ENCODE peak calls at places on chromosomes 3 and 15, in seven cellular contexts. L, Z, K, C, D, P and Q are unnamed samples. For H3K4me1, the result is how much of the 10 kb centered on the place peaks cover.

GRCh38 chr3:53837331-53837730 is 8.9 kb downstream of the CHDH start:
- DNase-seq in L (no peak), Z (no peak), K (no peak), C (no peak), D (no peak), P (no peak), Q (peak)

GRCh38 chr3:197155039-197155438 is 125.4 kb upstream of the MELTF start:
- DNase-seq in L (no peak), Z (no peak), K (no peak), C (no peak), D (no peak), P (no peak), Q (no peak)

GRCh38 chr3:39639344-39640236 is 169.8 kb upstream of the MYRIP start:
- DNase-seq in L (peak), Z (no peak), K (no peak), C (peak), D (no peak), P (no peak), Q (no peak)

GRCh38 chr3:71251156-71251775 is 332.3 kb downstream of the FOXP1 start:
- DNase-seq in L (no peak), Z (no peak), K (no peak), C (peak), D (no peak), P (no peak), Q (no peak)

GRCh38 chr15:52857471-52857870 is 67.3 kb upstream of the ONECUT1 start:
- DNase-seq in L (peak), Z (no peak), K (no peak), C (no peak), D (no peak), P (no peak), Q (no peak)

GRCh38 chr3:54963621-54964020 is 35.8 kb upstream of the LRTM1 start:
- DNase-seq in L (peak), Z (no peak), K (no peak), C (no peak), D (no peak), P (no peak), Q (no peak)

GRCh38 chr3:126936110-126936509 is 46.8 kb upstream of the PLXNA1 start:
- DNase-seq in L (no peak), Z (no peak), K (no peak), C (peak), D (no peak), P (no peak), Q (no peak)

GRCh38 chr3:195270350-195271115 is 426 bp downstream of the XXYLT1 start:
- DNase-seq in L (peak), Z (peak), K (peak), C (peak), D (no peak), P (peak), Q (no peak)

GRCh38 chr3:143070977-143071551 is 48.5 kb upstream of the CHST2 start:
- DNase-seq in L (peak), Z (no peak), K (no peak), C (no peak), D (no peak), P (no peak), Q (no peak)

GRCh38 chr15:27535445-27536129 is 563.5 kb downstream of the OCA2 start:
- DNase-seq in L (peak), Z (no peak), K (no peak), C (no peak), D (no peak), P (no peak), Q (no peak)

GRCh38 chr3:147120029-147120428 is 286.3 kb downstream of the ZIC4 start:
- DNase-seq in L (peak), Z (no peak), K (no peak), C (no peak), D (no peak), P (no peak), Q (no peak)

GRCh38 chr3:13878711-13879101 is 1.2 kb downstream of the WNT7A start:
- DNase-seq in L (peak), Z (no peak), K (no peak), C (no peak), D (no peak), P (no peak), Q (no peak)

GRCh38 chr3:162082516-162082915 is 585.9 kb downstream of the OTOL1 start:
- DNase-seq in L (peak), Z (no peak), K (no peak), C (no peak), D (no peak), P (no peak), Q (no peak)

GRCh38 chr15:73048624-73049295 is 3.5 kb upstream of the NEO1 start:
- DNase-seq in L (peak), Z (no peak), K (no peak), C (no peak), D (no peak), P (no peak), Q (no peak)

GRCh38 chr15:73596214-73596613 is 37.0 kb downstream of the NPTN start:
- DNase-seq in L (peak), Z (no peak), K (no peak), C (no peak), D (no peak), P (no peak), Q (no peak)

GRCh38 chr15:68265086-68265485 is 12.5 kb upstream of the FEM1B start:
- DNase-seq in L (no peak), Z (no peak), K (no peak), C (no peak), D (no peak), P (no peak), Q (no peak)

GRCh38 chr3:54046677-54047214 is 75.6 kb upstream of the CACNA2D3 start:
- DNase-seq in L (no peak), Z (no peak), K (no peak), C (no peak), D (no peak), P (no peak), Q (no peak)

GRCh38 chr3:68288050-68288449 is 633.6 kb upstream of the SUCLG2 start:
- DNase-seq in L (no peak), Z (no peak), K (no peak), C (no peak), D (no peak), P (no peak), Q (no peak)

GRCh38 chr15:57026016-57026602 is 107.7 kb downstream of the TCF12 start:
- DNase-seq in L (no peak), Z (no peak), K (no peak), C (no peak), D (no peak), P (no peak), Q (no peak)

GRCh38 chr3:146692254-146692653 is 87.1 kb upstream of the PLSCR5 start:
- DNase-seq in L (no peak), Z (no peak), K (no peak), C (no peak), D (no peak), P (no peak), Q (no peak)

GRCh38 chr3:57094606-57095005 is 34.1 kb downstream of the SPATA12 start:
- DNase-seq in L (no peak), Z (no peak), K (no peak), C (no peak), D (no peak), P (no peak), Q (no peak)

GRCh38 chr3:52831500-52832301 is 1.2 kb upstream of the ITIH4 start:
- DNase-seq in L (no peak), Z (no peak), K (peak), C (no peak), D (no peak), P (peak), Q (no peak)

GRCh38 chr3:87563712-87564111 is 287.3 kb upstream of the POU1F1 start:
- DNase-seq in L (no peak), Z (no peak), K (no peak), C (no peak), D (no peak), P (no peak), Q (no peak)

GRCh38 chr3:52055537-52056351 is 627 bp downstream of the DUSP7 start:
- DNase-seq in L (peak), Z (peak), K (peak), C (no peak), D (peak), P (peak), Q (peak)

GRCh38 chr15:83653288-83653638 is 660 bp upstream of the ADAMTSL3 start:
- DNase-seq in L (no peak), Z (no peak), K (no peak), C (no peak), D (no peak), P (no peak), Q (no peak)

GRCh38 chr3:152359385-152360248 is 90.9 kb downstream of the MBNL1 start:
- DNase-seq in L (peak), Z (no peak), K (no peak), C (no peak), D (no peak), P (no peak), Q (no peak)

GRCh38 chr3:150743508-150743907 is 19.5 kb downstream of the SIAH2 start:
- DNase-seq in L (peak), Z (no peak), K (no peak), C (no peak), D (no peak), P (no peak), Q (no peak)

GRCh38 chr3:131361464-131362421 is 19.8 kb upstream of the NUDT16 start:
- DNase-seq in L (peak), Z (no peak), K (peak), C (peak), D (peak), P (peak), Q (peak)
- H3K4me3 ChIP-seq in L (peak), Z (peak), K (peak), C (peak), D (peak), P (peak), Q (peak)

DNA sequence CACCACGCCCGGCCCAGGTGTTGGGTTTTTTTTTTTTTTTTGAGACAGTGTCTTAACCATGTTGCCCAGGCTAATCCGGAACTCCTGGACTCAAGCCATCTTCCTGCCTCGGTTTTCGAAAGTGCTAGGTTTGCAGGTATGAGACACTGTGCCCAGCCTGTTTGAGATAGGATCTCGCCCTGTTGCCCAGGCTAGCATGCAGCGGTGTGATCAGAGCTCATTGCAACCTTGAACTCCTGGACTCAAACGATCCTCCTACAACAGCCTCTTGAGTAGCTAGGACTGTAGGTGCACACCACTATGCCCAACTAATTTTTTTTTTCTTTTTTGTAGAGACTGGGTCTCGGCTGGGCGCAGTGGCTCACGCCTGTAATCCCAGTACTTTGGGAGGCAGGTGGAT is 20.3 kb upstream of the ITPKA start:
- DNase-seq in L (no peak), Z (no peak), K (no peak), C (no peak), D (no peak), P (no peak), Q (no peak)
- H3K4me1 ChIP-seq in L (under half), Z (under half), K (under half), C (under half), D (under half), P (under half), Q (under half)

GRCh38 chr3:8503461-8503860 is 1.8 kb downstream of the LMCD1 start:
- DNase-seq in L (no peak), Z (no peak), K (no peak), C (no peak), D (no peak), P (no peak), Q (no peak)
- H3K4me3 ChIP-seq in L (no peak), Z (no peak), K (peak), C (no peak), D (peak), P (no peak), Q (peak)

GRCh38 chr15:69855601-69856000 is 242.1 kb downstream of the TLE3 start:
- DNase-seq in L (no peak), Z (no peak), K (no peak), C (no peak), D (no peak), P (no peak), Q (no peak)

GRCh38 chr15:69855172-69855562 is 242.6 kb downstream of the TLE3 start:
- DNase-seq in L (no peak), Z (no peak), K (no peak), C (no peak), D (no peak), P (no peak), Q (no peak)

GRCh38 chr15:69860316-69860715 is 237.4 kb downstream of the TLE3 start:
- DNase-seq in L (no peak), Z (no peak), K (no peak), C (no peak), D (no peak), P (no peak), Q (no peak)

GRCh38 chr15:69857246-69857645 is 240.5 kb downstream of the TLE3 start:
- DNase-seq in L (no peak), Z (no peak), K (no peak), C (no peak), D (no peak), P (no peak), Q (no peak)

GRCh38 chr15:69857686-69858391 is 239.9 kb downstream of the TLE3 start:
- DNase-seq in L (peak), Z (peak), K (no peak), C (no peak), D (no peak), P (no peak), Q (no peak)
- H3K4me1 ChIP-seq in L (under half), Z (under half), K (under half), C (under half), D (under half), P (under half), Q (under half)